ENCODE peak calls at places on chromosomes 16 and 17, in six cellular contexts. One of them, this sample, is unnamed.
A peak's percentile ranks its signal among the peaks of the same experiment; 100 is the strongest.

GRCh38 chr17:6101706-6102105 is 31.5 kb downstream of the WSCD1 start:
- DNase-seq in hepatocyte: no peak
- DNase-seq in heart right ventricle: no peak
- DNase-seq in bronchial epithelial cell: no peak
- DNase-seq in AG10803: no peak
- DNase-seq in sigmoid colon: no peak
- DNase-seq in this sample: no peak

GRCh38 chr16:65176603-65177002 is 54.7 kb upstream of the CDH11 start:
- DNase-seq in bronchial epithelial cell: no peak
- DNase-seq in sigmoid colon: peak; percentile 82
- DNase-seq in AG10803: peak; percentile 89
- DNase-seq in hepatocyte: no peak
- DNase-seq in heart right ventricle: peak; percentile 38
- DNase-seq in this sample: no peak

GRCh38 chr16:52574105-52574437 is 27.1 kb upstream of the TOX3 start:
- DNase-seq in bronchial epithelial cell: no peak
- DNase-seq in sigmoid colon: no peak
- DNase-seq in AG10803: no peak
- DNase-seq in hepatocyte: no peak
- DNase-seq in heart right ventricle: no peak
- DNase-seq in this sample: no peak

GRCh38 chr16:88305176-88305575 is 77.6 kb upstream of the ZNF469 start:
- DNase-seq in sigmoid colon: no peak
- DNase-seq in AG10803: no peak
- DNase-seq in heart right ventricle: no peak
- DNase-seq in hepatocyte: no peak
- DNase-seq in bronchial epithelial cell: no peak
- DNase-seq in this sample: no peak

GRCh38 chr17:51087072-51087757 is 33.5 kb downstream of the SPAG9 start:
- DNase-seq in heart right ventricle: no peak
- DNase-seq in hepatocyte: no peak
- DNase-seq in AG10803: no peak
- DNase-seq in bronchial epithelial cell: no peak
- DNase-seq in sigmoid colon: no peak
- DNase-seq in this sample: no peak

GRCh38 chr17:30225919-30226553 is 9.5 kb downstream of the SLC6A4 start:
- DNase-seq in hepatocyte: peak; percentile 62
- DNase-seq in bronchial epithelial cell: no peak
- DNase-seq in heart right ventricle: no peak
- DNase-seq in AG10803: no peak
- DNase-seq in sigmoid colon: no peak
- DNase-seq in this sample: peak; percentile 27

GRCh38 chr17:31089461-31089860 is 5.3 kb upstream of the NF1 start:
- DNase-seq in bronchial epithelial cell: peak; percentile 29
- DNase-seq in hepatocyte: no peak
- DNase-seq in sigmoid colon: no peak
- DNase-seq in AG10803: no peak
- DNase-seq in heart right ventricle: no peak
- DNase-seq in this sample: no peak

GRCh38 chr17:81212365-81212764 is 10.4 kb downstream of the CEP131 start:
- DNase-seq in heart right ventricle: no peak
- DNase-seq in bronchial epithelial cell: no peak
- DNase-seq in AG10803: no peak
- DNase-seq in hepatocyte: no peak
- DNase-seq in sigmoid colon: no peak
- DNase-seq in this sample: no peak

GRCh38 chr17:49578963-49579500 is 3.4 kb downstream of the NXPH3 start:
- DNase-seq in hepatocyte: no peak
- DNase-seq in heart right ventricle: no peak
- DNase-seq in sigmoid colon: no peak
- DNase-seq in bronchial epithelial cell: no peak
- DNase-seq in AG10803: no peak
- DNase-seq in this sample: no peak

GRCh38 chr16:12228607-12229499 is 252.3 kb downstream of the SNX29 start:
- DNase-seq in heart right ventricle: peak; percentile 39
- DNase-seq in AG10803: peak; percentile 86
- DNase-seq in hepatocyte: peak; percentile 85
- DNase-seq in bronchial epithelial cell: peak; percentile 38
- DNase-seq in sigmoid colon: no peak
- DNase-seq in this sample: no peak

GRCh38 chr16:3520861-3521260 is 20.1 kb downstream of the CLUAP1 start:
- DNase-seq in sigmoid colon: no peak
- DNase-seq in AG10803: no peak
- DNase-seq in heart right ventricle: no peak
- DNase-seq in hepatocyte: peak; percentile 25
- DNase-seq in bronchial epithelial cell: no peak
- DNase-seq in this sample: no peak

GRCh38 chr17:12726131-12726530 is 60.4 kb downstream of the MYOCD start:
- DNase-seq in AG10803: no peak
- DNase-seq in bronchial epithelial cell: no peak
- DNase-seq in heart right ventricle: no peak
- DNase-seq in sigmoid colon: no peak
- DNase-seq in hepatocyte: no peak
- DNase-seq in this sample: no peak

GRCh38 chr17:40555296-40556190 is 9.7 kb downstream of the CCR7 start:
- DNase-seq in sigmoid colon: no peak
- DNase-seq in AG10803: no peak
- DNase-seq in hepatocyte: no peak
- DNase-seq in bronchial epithelial cell: no peak
- DNase-seq in heart right ventricle: no peak
- DNase-seq in this sample: peak; percentile 51

GRCh38 chr17:7707446-7707845 is 2.4 kb downstream of the EFNB3 start:
- DNase-seq in bronchial epithelial cell: no peak
- DNase-seq in hepatocyte: no peak
- DNase-seq in AG10803: no peak
- DNase-seq in heart right ventricle: no peak
- DNase-seq in sigmoid colon: no peak
- DNase-seq in this sample: no peak

GRCh38 chr17:1474402-1475189 is 17.9 kb downstream of the MYO1C start:
- DNase-seq in AG10803: no peak
- DNase-seq in hepatocyte: no peak
- DNase-seq in sigmoid colon: no peak
- DNase-seq in heart right ventricle: no peak
- DNase-seq in bronchial epithelial cell: no peak
- DNase-seq in this sample: no peak

GRCh38 chr17:1471490-1471889 is 15.5 kb upstream of the CRK start:
- DNase-seq in AG10803: no peak
- DNase-seq in bronchial epithelial cell: no peak
- DNase-seq in sigmoid colon: no peak
- DNase-seq in hepatocyte: no peak
- DNase-seq in heart right ventricle: no peak
- DNase-seq in this sample: no peak

GRCh38 chr17:1471931-1472727 is 16.1 kb upstream of the CRK start:
- DNase-seq in sigmoid colon: no peak
- DNase-seq in AG10803: no peak
- DNase-seq in bronchial epithelial cell: no peak
- DNase-seq in hepatocyte: no peak
- DNase-seq in heart right ventricle: no peak
- DNase-seq in this sample: no peak

GRCh38 chr17:1473841-1474240 is 17.8 kb upstream of the CRK start:
- DNase-seq in hepatocyte: no peak
- DNase-seq in AG10803: no peak
- DNase-seq in bronchial epithelial cell: no peak
- DNase-seq in sigmoid colon: no peak
- DNase-seq in heart right ventricle: no peak
- DNase-seq in this sample: no peak

GRCh38 chr17:1473170-1473569 is 17.1 kb upstream of the CRK start:
- DNase-seq in hepatocyte: no peak
- DNase-seq in heart right ventricle: no peak
- DNase-seq in bronchial epithelial cell: no peak
- DNase-seq in sigmoid colon: no peak
- DNase-seq in AG10803: no peak
- DNase-seq in this sample: no peak
- TF ChIP-seq CTCF in hepatocyte: no peak
- TF ChIP-seq CTCF in heart right ventricle: no peak
- TF ChIP-seq CTCF in bronchial epithelial cell: no peak
- TF ChIP-seq CTCF in sigmoid colon: no peak
- TF ChIP-seq CTCF in AG10803: no peak
- TF ChIP-seq CTCF in this sample: no peak

GRCh38 chr16:4706871-4707270 is 13.5 kb downstream of the NUDT16L1 start:
- DNase-seq in sigmoid colon: no peak
- DNase-seq in heart right ventricle: no peak
- DNase-seq in hepatocyte: no peak
- DNase-seq in bronchial epithelial cell: no peak
- DNase-seq in AG10803: no peak
- DNase-seq in this sample: no peak

GRCh38 chr16:4703906-4704305 is 10.5 kb downstream of the NUDT16L1 start:
- DNase-seq in AG10803: no peak
- DNase-seq in bronchial epithelial cell: no peak
- DNase-seq in heart right ventricle: no peak
- DNase-seq in hepatocyte: no peak
- DNase-seq in sigmoid colon: no peak
- DNase-seq in this sample: no peak

GRCh38 chr16:4704491-4704890 is 11.1 kb downstream of the NUDT16L1 start:
- DNase-seq in AG10803: no peak
- DNase-seq in bronchial epithelial cell: no peak
- DNase-seq in sigmoid colon: no peak
- DNase-seq in hepatocyte: no peak
- DNase-seq in heart right ventricle: no peak
- DNase-seq in this sample: no peak

GRCh38 chr16:4702466-4702808 is 9.1 kb downstream of the NUDT16L1 start:
- DNase-seq in bronchial epithelial cell: no peak
- DNase-seq in hepatocyte: peak; percentile 37
- DNase-seq in heart right ventricle: no peak
- DNase-seq in AG10803: no peak
- DNase-seq in sigmoid colon: no peak
- DNase-seq in this sample: no peak

DNA sequence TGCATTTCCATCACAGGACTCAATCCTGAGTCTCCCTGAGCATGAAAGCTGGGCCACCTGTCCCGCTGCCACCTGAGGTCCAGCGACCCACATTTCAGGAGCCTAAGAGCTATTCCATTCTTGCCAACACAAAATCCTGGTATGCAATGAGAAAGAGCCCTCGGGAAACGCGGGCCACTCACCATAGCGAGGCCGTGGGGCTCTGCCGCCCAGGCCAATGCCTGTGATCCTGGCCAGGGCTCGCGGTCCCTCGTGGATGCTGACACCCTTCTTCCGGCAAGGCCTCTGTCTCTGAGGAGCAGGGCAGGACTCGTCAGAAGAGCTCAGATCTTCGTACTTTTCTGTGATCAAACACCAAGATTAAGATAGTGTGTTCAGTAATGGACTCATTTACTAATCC is 11.6 kb downstream of the NUDT16L1 start:
- DNase-seq in AG10803: no peak
- DNase-seq in heart right ventricle: no peak
- DNase-seq in sigmoid colon: no peak
- DNase-seq in bronchial epithelial cell: no peak
- DNase-seq in hepatocyte: no peak
- DNase-seq in this sample: no peak
- TF ChIP-seq CTCF in AG10803: no peak
- TF ChIP-seq CTCF in heart right ventricle: no peak
- TF ChIP-seq CTCF in sigmoid colon: no peak
- TF ChIP-seq CTCF in bronchial epithelial cell: no peak
- TF ChIP-seq CTCF in hepatocyte: no peak
- TF ChIP-seq CTCF in this sample: no peak

DNA sequence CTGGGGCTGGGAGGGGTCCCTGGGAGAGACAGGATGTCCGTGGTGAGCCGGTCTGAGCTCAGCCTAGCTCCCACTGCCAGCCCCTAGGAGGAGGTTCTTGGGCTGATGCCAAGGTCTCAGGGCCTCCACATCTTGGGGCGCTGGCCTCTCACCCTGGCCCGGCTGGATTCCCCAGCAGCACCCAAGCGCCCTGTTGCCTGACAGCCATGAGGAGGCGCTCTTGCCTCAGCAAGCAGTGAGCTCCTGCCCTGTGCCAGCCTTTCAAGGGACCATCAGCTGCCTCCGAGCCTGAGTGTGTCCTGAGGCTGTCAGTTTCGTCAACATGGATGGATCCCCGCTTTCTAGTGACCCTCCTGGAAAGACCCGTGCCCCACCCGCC is 234.9 kb upstream of the CIBAR2 start:
- DNase-seq in heart right ventricle: no peak
- DNase-seq in bronchial epithelial cell: peak; percentile 27
- DNase-seq in AG10803: no peak
- DNase-seq in hepatocyte: peak; percentile 44
- DNase-seq in sigmoid colon: no peak
- DNase-seq in this sample: no peak
- TF ChIP-seq CTCF in heart right ventricle: no peak
- TF ChIP-seq CTCF in bronchial epithelial cell: peak; percentile 90
- TF ChIP-seq CTCF in AG10803: peak; percentile 42
- TF ChIP-seq CTCF in hepatocyte: peak; percentile 40
- TF ChIP-seq CTCF in sigmoid colon: peak; percentile 32
- TF ChIP-seq CTCF in this sample: no peak

DNA sequence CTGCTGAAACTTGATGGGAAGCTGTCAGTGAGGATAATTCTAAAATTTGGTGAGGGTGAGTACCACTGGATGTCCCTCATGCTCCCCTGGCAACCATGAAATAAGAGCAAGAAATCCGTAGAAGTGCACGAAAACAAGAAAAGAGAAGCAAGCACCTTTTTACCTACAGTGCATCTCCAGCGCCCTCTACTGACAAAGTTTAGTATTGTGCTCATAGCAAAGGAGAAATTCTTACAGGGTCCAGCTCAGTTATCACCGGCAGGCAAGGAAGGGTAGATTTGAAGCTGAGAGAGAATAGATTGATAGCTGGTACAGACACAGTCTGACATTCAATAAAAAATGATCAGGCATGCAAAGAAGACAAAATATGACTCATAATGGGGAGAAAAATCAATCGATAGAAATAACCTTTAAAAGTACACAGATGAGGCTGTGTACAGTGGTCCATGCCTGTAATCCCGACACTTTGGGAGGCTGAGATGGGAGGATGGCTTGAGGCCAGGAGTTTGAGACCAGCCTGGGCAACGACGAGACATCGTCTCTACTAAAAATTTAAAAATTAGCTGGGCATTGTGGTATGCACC is 28.3 kb upstream of the TEX2 start:
- DNase-seq in heart right ventricle: no peak
- DNase-seq in AG10803: no peak
- DNase-seq in bronchial epithelial cell: no peak
- DNase-seq in hepatocyte: no peak
- DNase-seq in sigmoid colon: no peak
- DNase-seq in this sample: no peak
- TF ChIP-seq CTCF in heart right ventricle: peak; percentile 5
- TF ChIP-seq CTCF in AG10803: peak; percentile 26
- TF ChIP-seq CTCF in bronchial epithelial cell: no peak
- TF ChIP-seq CTCF in hepatocyte: peak; percentile 25
- TF ChIP-seq CTCF in sigmoid colon: no peak
- TF ChIP-seq CTCF in this sample: no peak

DNA sequence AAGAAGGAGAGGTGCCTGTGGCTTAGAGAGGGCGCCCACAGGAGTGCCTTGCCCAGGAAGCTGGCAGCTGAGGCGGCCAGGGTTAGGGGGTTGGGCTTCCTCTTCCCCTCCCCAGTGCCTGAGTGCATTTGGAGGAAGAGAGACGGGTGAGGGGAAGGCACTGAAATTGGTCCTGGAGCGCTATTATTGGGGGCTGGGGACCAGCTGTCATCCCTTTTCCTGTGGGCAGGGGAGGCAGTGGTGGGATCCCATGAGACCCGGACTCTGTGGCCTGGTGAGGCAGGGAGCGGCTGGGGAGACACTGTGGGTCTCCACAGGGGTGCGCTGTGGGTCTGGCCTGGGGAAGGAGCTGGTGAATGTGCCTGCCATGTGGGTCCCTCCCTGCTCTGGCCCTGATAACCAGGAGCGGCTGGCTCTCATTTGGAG is 259.7 kb downstream of the SEC14L1 start:
- DNase-seq in AG10803: peak; percentile 53
- DNase-seq in hepatocyte: no peak
- DNase-seq in bronchial epithelial cell: no peak
- DNase-seq in heart right ventricle: peak; percentile 57
- DNase-seq in sigmoid colon: no peak
- DNase-seq in this sample: peak; percentile 92
- TF ChIP-seq CTCF in AG10803: peak; percentile 55
- TF ChIP-seq CTCF in hepatocyte: peak; percentile 42
- TF ChIP-seq CTCF in bronchial epithelial cell: no peak
- TF ChIP-seq CTCF in heart right ventricle: peak; percentile 8
- TF ChIP-seq CTCF in sigmoid colon: peak; percentile 50
- TF ChIP-seq CTCF in this sample: peak; percentile 69